ENCODE peak calls at places on chromosomes 2 and 18, in eight cellular contexts. B is sigmoid colon, U is heart left ventricle, Y is stomach, J is ovary, C is spleen, I is adrenal gland, O is breast epithelium. G is an unnamed sample.

GRCh38 chr2:71892896-71893295 is 254.8 kb downstream of the CYP26B1 start:
- DNase-seq in B (no peak), U (no peak), Y (no peak), J (no peak), C (no peak), I (no peak), O (no peak), G (no peak)

GRCh38 chr2:84940088-84940470 is 30.9 kb upstream of the KCMF1 start:
- DNase-seq in B (no peak), U (no peak), Y (no peak), J (no peak), C (peak; percentile 27), I (no peak), O (no peak), G (no peak)

GRCh38 chr18:40048886-40049650 is 1906.0 kb upstream of the PIK3C3 start:
- DNase-seq in B (no peak), U (no peak), Y (no peak), J (no peak), C (no peak), I (no peak), O (no peak), G (no peak)

GRCh38 chr18:370753-371615 is 103.1 kb upstream of the THOC1 start:
- DNase-seq in B (no peak), U (no peak), Y (no peak), J (no peak), C (no peak), I (no peak), O (no peak), G (no peak)

GRCh38 chr2:236646441-236646840 is 76.8 kb downstream of the ACKR3 start:
- DNase-seq in B (peak; percentile 61), U (no peak), Y (no peak), J (no peak), C (no peak), I (no peak), O (no peak), G (no peak)

GRCh38 chr18:14933049-14933851 is 185.3 kb downstream of the ANKRD30B start:
- DNase-seq in B (no peak), U (no peak), Y (no peak), J (no peak), C (no peak), I (no peak), O (no peak), G (no peak)

GRCh38 chr2:68379184-68379708 is 14.2 kb downstream of the PLEK start:
- DNase-seq in B (no peak), U (no peak), Y (no peak), J (no peak), C (no peak), I (no peak), O (no peak), G (no peak)

GRCh38 chr2:236215196-236215595 is 47.0 kb upstream of the GBX2 start:
- DNase-seq in B (no peak), U (no peak), Y (no peak), J (no peak), C (no peak), I (no peak), O (no peak), G (no peak)

GRCh38 chr2:224586127-224586702 is 1.1 kb upstream of the CUL3 start:
- DNase-seq in B (no peak), U (no peak), Y (no peak), J (no peak), C (no peak), I (no peak), O (no peak), G (no peak)

GRCh38 chr18:55381277-55381676 is 206.7 kb downstream of the TCF4 start:
- DNase-seq in B (no peak), U (no peak), Y (no peak), J (no peak), C (no peak), I (no peak), O (no peak), G (no peak)

DNA sequence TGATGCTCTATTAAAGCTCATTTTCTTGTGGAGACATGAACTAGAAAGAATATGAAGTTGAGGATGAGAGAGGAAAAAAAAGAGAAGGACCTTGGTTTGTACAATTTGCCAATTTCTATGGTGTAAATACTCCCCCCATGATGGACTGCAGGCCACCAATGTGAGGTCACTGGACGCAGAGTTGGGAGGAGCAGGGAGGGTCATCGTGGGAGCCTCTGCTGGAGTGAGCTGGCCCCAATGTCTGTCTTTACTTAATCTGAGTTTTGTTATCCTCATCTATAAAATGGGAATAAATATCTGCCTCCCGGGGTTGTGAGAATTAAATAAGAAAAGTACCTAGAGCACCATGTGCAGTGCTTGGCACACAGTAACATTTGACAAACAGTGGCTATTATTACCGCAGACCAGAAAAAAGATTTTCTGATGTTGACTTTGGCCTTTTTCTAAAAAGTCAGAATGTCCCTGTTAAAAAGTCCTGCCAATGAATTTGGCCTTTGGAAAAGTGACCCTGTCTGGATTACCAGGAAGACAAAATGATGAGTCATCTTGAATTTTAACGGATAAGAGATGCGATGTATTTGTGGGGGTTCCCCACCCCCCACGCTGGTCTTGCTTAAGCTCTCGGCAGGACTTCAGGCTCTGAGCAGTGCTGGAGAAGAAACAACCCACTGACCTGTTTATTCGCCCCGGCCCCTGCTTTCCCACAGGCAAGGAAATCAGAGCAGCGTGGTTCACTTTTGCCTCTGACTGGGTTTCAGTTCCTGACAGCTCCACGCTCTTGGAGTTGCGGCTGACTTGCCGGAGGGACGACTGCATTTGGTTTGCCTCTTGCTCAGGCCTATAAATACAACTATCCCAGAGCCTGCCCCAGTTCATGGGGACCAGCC is 50.3 kb upstream of the FOSL2 start:
- DNase-seq in B (peak; percentile 87), U (peak; percentile 70), Y (peak; percentile 54), J (peak; percentile 89), C (peak; percentile 57), I (peak; percentile 89), O (no peak), G (peak; percentile 83)
- H3K27ac ChIP-seq in B (peak overlapping the region; percentile 63), U (peak overlapping the region; percentile 55), Y (peak overlapping the region; percentile 82), J (peak overlapping the region; percentile 61), C (peak overlapping the region; percentile 49), I (peak overlapping the region; percentile 53), O (peak overlapping the region; percentile 65), G (peak overlapping the region; percentile 75)

GRCh38 chr2:156322103-156322671 is 10.3 kb downstream of the NR4A2 start:
- DNase-seq in B (no peak), U (no peak), Y (no peak), J (no peak), C (no peak), I (no peak), O (no peak), G (no peak)

GRCh38 chr2:156320491-156320896 is 12.0 kb downstream of the NR4A2 start:
- DNase-seq in B (peak; percentile 67), U (peak; percentile 54), Y (peak; percentile 38), J (peak; percentile 53), C (no peak), I (peak; percentile 29), O (no peak), G (peak; percentile 42)

GRCh38 chr2:156317631-156318030 is 14.9 kb downstream of the NR4A2 start:
- DNase-seq in B (no peak), U (no peak), Y (no peak), J (no peak), C (no peak), I (no peak), O (no peak), G (no peak)

GRCh38 chr2:156321243-156321904 is 11.1 kb downstream of the NR4A2 start:
- DNase-seq in B (no peak), U (peak; percentile 29), Y (peak; percentile 44), J (peak; percentile 39), C (peak; percentile 81), I (no peak), O (no peak), G (no peak)

DNA sequence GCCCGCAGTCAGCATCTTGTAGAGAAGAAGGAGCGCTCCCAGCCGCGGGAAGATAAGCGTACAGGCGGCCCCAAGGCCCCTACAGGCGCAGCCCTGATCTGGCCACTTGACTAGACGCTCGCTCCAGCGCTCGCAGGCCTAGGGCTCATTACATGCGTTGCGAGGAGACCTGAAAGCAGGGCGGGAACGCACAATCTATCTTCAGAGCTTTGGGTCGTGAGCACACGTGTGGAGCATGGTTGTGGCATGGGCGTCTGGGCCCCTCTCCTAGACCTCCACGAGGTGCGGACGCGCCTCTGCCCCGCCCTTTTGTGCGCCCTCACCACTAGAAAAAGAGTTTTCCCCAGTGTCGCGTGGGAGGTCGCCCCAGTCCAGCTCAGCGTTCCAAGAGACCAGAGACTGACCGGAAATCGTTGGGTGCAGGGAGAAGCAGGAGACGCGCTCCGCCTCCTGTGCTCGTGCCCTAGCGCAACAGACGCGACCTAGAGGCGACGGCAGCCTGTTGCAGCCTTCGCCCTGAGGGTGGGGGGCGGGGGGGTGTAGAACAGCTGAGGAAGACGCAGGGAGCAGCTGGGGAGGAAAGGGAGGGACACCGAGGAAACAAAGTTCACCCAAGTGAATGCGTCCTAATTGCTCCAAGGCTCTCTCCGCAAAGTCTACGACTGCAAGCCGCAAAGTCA is 12.6 kb downstream of the NR4A2 start:
- DNase-seq in B (peak; percentile 69), U (peak; percentile 74), Y (peak; percentile 63), J (peak; percentile 43), C (peak; percentile 71), I (peak; percentile 69), O (no peak), G (no peak)
- TF ChIP-seq POLR2A in B (no peak), U (no peak), Y (no peak), J (no peak), C (no peak), I (peak; percentile 9), O (no peak), G (no peak)

GRCh38 chr2:241368643-241369042 is 12.6 kb downstream of the FARP2 start:
- DNase-seq in B (no peak), U (no peak), Y (no peak), J (no peak), C (no peak), I (no peak), O (no peak), G (no peak)

GRCh38 chr2:241376808-241377207 is 20.7 kb downstream of the FARP2 start:
- DNase-seq in B (no peak), U (no peak), Y (no peak), J (no peak), C (no peak), I (no peak), O (no peak), G (no peak)

GRCh38 chr2:241373449-241373848 is 17.4 kb downstream of the FARP2 start:
- DNase-seq in B (no peak), U (no peak), Y (no peak), J (no peak), C (no peak), I (no peak), O (no peak), G (no peak)

GRCh38 chr2:241375300-241375699 is 19.2 kb downstream of the FARP2 start:
- DNase-seq in B (no peak), U (no peak), Y (no peak), J (no peak), C (no peak), I (no peak), O (no peak), G (no peak)

GRCh38 chr2:241372376-241372992 is 16.4 kb downstream of the FARP2 start:
- DNase-seq in B (no peak), U (no peak), Y (no peak), J (no peak), C (no peak), I (no peak), O (no peak), G (no peak)
- H3K27ac ChIP-seq in B (no peak overlapping the region), U (no peak overlapping the region), Y (peak overlapping the region; percentile 84), J (no peak overlapping the region), C (no peak overlapping the region), I (no peak overlapping the region), O (no peak overlapping the region), G (no peak overlapping the region)

DNA sequence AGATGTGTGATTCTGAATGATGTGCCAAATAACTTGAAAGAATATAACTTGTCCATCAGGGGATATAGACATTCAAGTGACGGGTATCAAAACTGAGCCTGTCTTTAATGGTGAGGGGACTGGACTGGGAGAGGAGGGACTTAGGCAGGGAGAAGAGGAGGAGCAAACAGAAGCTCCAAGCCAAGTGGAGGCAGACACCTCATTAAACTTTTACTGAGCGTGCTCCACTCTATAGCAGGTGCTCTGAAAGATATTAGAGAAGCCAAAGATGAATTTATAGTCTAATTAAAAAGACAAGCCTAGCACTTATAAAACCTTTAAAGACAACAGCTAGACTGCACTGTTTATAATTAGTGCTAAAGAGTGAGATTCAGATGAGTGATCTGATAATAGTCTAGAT is 47.7 kb upstream of the SMAD2 start:
- DNase-seq in B (no peak), U (no peak), Y (no peak), J (no peak), C (no peak), I (no peak), O (no peak), G (no peak)
- TF ChIP-seq POLR2A in B (no peak), U (no peak), Y (no peak), J (no peak), C (no peak), I (no peak), O (no peak), G (no peak)